ENCODE peak calls at places on chromosome 16, in nine cellular contexts. P, W, S, R, N, H, A, T and M are unnamed samples.

GRCh38 chr16:24270721-24271120 is 14.6 kb downstream of the CACNG3 start:
- DNase-seq in W (no peak), H (no peak), R (no peak), T (no peak), N (no peak), P (no peak), S (no peak), A (no peak), M (no peak)

GRCh38 chr16:48405153-48405552 is 19.9 kb upstream of the SIAH1 start:
- DNase-seq in R (no peak), H (no peak), N (no peak), T (no peak), P (no peak), W (no peak), A (no peak), S (no peak), M (no peak)

GRCh38 chr16:48295493-48296281 is 48.3 kb upstream of the ABCC11 start:
- DNase-seq in S (no peak), R (no peak), H (no peak), W (no peak), T (no peak), A (no peak), P (no peak), N (no peak), M (no peak)

GRCh38 chr16:72355561-72355960 is 183.6 kb upstream of the PMFBP1 start:
- DNase-seq in S (no peak), W (no peak), A (no peak), P (no peak), H (no peak), T (no peak), R (no peak), N (no peak), M (no peak)

GRCh38 chr16:46745594-46745993 is 2.5 kb downstream of the MYLK3 start:
- DNase-seq in W (no peak), R (no peak), T (no peak), S (no peak), H (no peak), N (no peak), P (no peak), A (no peak), M (peak)

GRCh38 chr16:2236362-2237075 is at the start of gene DNASE1L2:
- DNase-seq in P (peak), A (no peak), H (no peak), T (no peak), S (no peak), R (peak), W (no peak), N (no peak), M (peak)

GRCh38 chr16:66512589-66513404 is 37.1 kb downstream of the TK2 start:
- DNase-seq in T (no peak), W (peak), R (no peak), S (no peak), P (no peak), H (no peak), A (no peak), N (peak), M (peak)

GRCh38 chr16:22685162-22685830 is 128.7 kb upstream of the HS3ST2 start:
- DNase-seq in P (no peak), A (peak), H (no peak), R (no peak), T (no peak), N (no peak), W (peak), S (no peak), M (peak)

GRCh38 chr16:67419502-67419901 is 3.2 kb upstream of the ZDHHC1 start:
- DNase-seq in N (no peak), W (no peak), T (no peak), A (no peak), P (no peak), S (no peak), H (no peak), R (no peak), M (no peak)

GRCh38 chr16:29009050-29009837 is 24.4 kb downstream of the LAT start:
- DNase-seq in P (peak), T (no peak), N (no peak), S (no peak), R (no peak), W (no peak), H (no peak), A (no peak), M (no peak)

GRCh38 chr16:30651124-30652004 is 604 bp downstream of the PRR14 start:
- DNase-seq in R (peak), H (peak), A (peak), S (peak), T (peak), W (peak), N (peak), P (peak), M (peak)

GRCh38 chr16:22357635-22357971 is 16.8 kb downstream of the CDR2 start:
- DNase-seq in T (no peak), S (peak), P (no peak), H (peak), W (no peak), A (no peak), R (no peak), N (no peak), M (no peak)

GRCh38 chr16:80147021-80147680 is 393.6 kb upstream of the DYNLRB2 start:
- DNase-seq in P (no peak), N (no peak), T (no peak), S (no peak), H (no peak), A (no peak), W (no peak), R (no peak), M (no peak)

GRCh38 chr16:9154576-9155410 is 63.3 kb downstream of the HAPSTR1 start:
- DNase-seq in A (no peak), H (no peak), T (no peak), P (no peak), W (no peak), S (no peak), N (no peak), R (no peak), M (no peak)

GRCh38 chr16:3486506-3487215 is 8.6 kb downstream of the C16orf90 start:
- DNase-seq in T (no peak), R (no peak), W (no peak), H (no peak), P (no peak), N (no peak), S (no peak), A (no peak), M (no peak)

GRCh38 chr16:67930191-67930590 is 1.5 kb downstream of the CTRL start:
- DNase-seq in A (no peak), W (no peak), S (no peak), H (no peak), T (no peak), R (no peak), P (no peak), N (no peak), M (peak)

GRCh38 chr16:566475-567361 is at the start of gene NHLRC4:
- DNase-seq in T (no peak), N (peak), W (peak), A (peak), R (peak), H (peak), P (peak), S (peak), M (peak)